ENCODE peak calls at places on chromosome 12, in six cellular contexts. F is gastrocnemius medialis, M is AG09309, H is cardiac muscle cell, G is heart right ventricle, U is nephron progenitor cell. A is an unnamed sample.
A peak's percentile ranks its signal among the peaks of the same experiment; 100 is the strongest.

GRCh38 chr12:43579240-43579639 is 27.2 kb upstream of the ADAMTS20 start:
- DNase-seq in H (no peak), F (no peak), M (no peak), U (no peak), G (no peak), A (no peak)

GRCh38 chr12:93621986-93622385 is 49.5 kb downstream of the SOCS2 start:
- DNase-seq in U (no peak), F (no peak), G (no peak), H (no peak), M (no peak), A (no peak)

GRCh38 chr12:58349161-58349560 is 407.8 kb downstream of the ATP23 start:
- DNase-seq in F (no peak), M (no peak), H (no peak), G (no peak), U (no peak), A (no peak)

GRCh38 chr12:3200032-3200617 is 122.9 kb downstream of the TSPAN9 start:
- DNase-seq in H (peak; percentile 93), F (no peak), G (peak; percentile 68), U (peak; percentile 92), M (no peak), A (peak; percentile 80)

GRCh38 chr12:19444097-19444496 is 4.8 kb downstream of the AEBP2 start:
- DNase-seq in M (no peak), U (no peak), H (no peak), G (no peak), F (no peak), A (no peak)

GRCh38 chr12:101830391-101831325 is at the start of gene GNPTAB:
- DNase-seq in M (peak; percentile 54), F (peak; percentile 81), H (peak; percentile 94), G (peak; percentile 92), U (peak; percentile 95), A (peak; percentile 96)

GRCh38 chr12:131477613-131478012 is 233.3 kb upstream of the SFSWAP start:
- DNase-seq in M (no peak), F (no peak), H (no peak), G (no peak), U (no peak), A (no peak)

GRCh38 chr12:131119936-131120335 is 166.2 kb downstream of the ADGRD1 start:
- DNase-seq in F (no peak), M (no peak), G (no peak), U (no peak), H (no peak), A (no peak)

GRCh38 chr12:42790761-42791151 is 201.2 kb upstream of the PRICKLE1 start:
- DNase-seq in F (no peak), U (peak; percentile 9), G (no peak), H (peak; percentile 89), M (no peak), A (no peak)

GRCh38 chr12:90896164-90896563 is 58.8 kb downstream of the CCER1 start:
- DNase-seq in U (no peak), M (peak; percentile 62), G (no peak), H (no peak), F (no peak), A (no peak)

GRCh38 chr12:2179953-2180736 is 127.4 kb downstream of the CACNA1C start:
- DNase-seq in F (no peak), G (peak; percentile 56), U (no peak), H (no peak), M (peak; percentile 78), A (no peak)

GRCh38 chr12:2180737-2181082 is 127.9 kb downstream of the CACNA1C start:
- DNase-seq in H (no peak), M (no peak), G (no peak), F (no peak), U (no peak), A (no peak)

GRCh38 chr12:2187195-2187963 is 134.6 kb downstream of the CACNA1C start:
- DNase-seq in M (no peak), U (no peak), G (no peak), H (no peak), F (no peak), A (no peak)

GRCh38 chr12:2185751-2186341 is 133.1 kb downstream of the CACNA1C start:
- DNase-seq in H (no peak), U (no peak), G (no peak), M (peak; percentile 44), F (no peak), A (no peak)

DNA sequence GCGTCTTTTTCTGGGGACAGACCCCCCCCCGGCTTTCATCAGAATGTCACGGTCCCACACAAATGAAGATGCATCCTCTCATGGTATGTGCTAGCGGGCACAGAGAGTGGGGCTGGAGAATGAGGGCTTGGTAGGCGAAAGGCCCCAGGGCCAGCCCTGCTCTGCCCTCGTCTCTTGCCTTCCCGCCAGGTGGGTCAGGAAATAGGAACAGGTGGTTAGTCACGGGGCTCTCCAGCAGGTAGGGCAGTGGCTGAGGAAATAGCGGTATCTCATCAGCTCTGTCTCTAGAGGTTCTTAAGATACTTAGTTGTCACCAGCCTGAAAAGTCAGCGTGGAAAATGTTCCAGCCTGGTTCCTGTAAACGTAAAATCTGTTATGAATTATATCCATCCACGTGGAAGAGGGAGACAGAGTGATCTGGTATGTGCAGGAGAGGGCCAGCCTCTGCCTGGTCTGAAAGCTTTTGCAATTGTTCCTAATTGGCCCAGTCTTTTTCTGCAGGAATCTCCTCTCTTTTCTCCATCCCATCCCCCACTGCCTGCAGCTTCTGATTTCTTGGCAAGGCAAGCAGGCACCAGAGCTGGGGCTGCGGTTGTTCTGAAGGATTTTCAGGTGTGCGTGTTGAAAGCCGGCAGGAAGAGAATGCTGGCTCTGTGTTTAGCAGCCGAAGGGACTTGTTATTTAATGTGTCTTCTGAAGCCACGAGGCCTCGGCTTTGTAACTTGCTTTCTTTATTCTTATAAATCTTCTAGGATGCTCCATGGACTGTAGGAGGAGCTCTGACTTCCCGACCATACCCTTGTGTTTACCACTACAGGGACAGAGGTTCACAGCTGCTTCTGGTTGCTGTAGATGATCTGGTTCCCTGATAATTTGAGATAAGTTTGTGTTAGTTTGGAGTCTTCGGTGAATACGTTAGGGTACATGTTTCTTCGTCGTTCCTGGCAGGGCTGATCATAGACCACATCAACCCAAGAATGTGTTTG is 131.1 kb downstream of the CACNA1C start:
- DNase-seq in M (peak; percentile 75), G (no peak), U (no peak), H (no peak), F (no peak), A (no peak)
- TF ChIP-seq CTCF in M (peak; percentile 52), G (no peak), U (no peak), H (peak; percentile 48), F (no peak), A (no peak)

GRCh38 chr12:14770495-14771313 is 32.6 kb downstream of the WBP11 start:
- DNase-seq in H (peak; percentile 89), M (peak; percentile 81), F (peak; percentile 86), G (peak; percentile 95), U (peak; percentile 82), A (peak; percentile 85)

GRCh38 chr12:14769462-14769836 is 33.8 kb downstream of the WBP11 start:
- DNase-seq in U (peak; percentile 56), H (peak; percentile 66), F (no peak), M (no peak), G (peak; percentile 30), A (peak; percentile 59)

GRCh38 chr12:14768823-14769405 is 34.4 kb downstream of the WBP11 start:
- DNase-seq in G (no peak), H (no peak), F (no peak), M (no peak), U (no peak), A (peak; percentile 6)

GRCh38 chr12:14771651-14772137 is 31.6 kb downstream of the WBP11 start:
- DNase-seq in U (peak; percentile 25), F (no peak), H (no peak), G (no peak), M (no peak), A (peak; percentile 17)

DNA sequence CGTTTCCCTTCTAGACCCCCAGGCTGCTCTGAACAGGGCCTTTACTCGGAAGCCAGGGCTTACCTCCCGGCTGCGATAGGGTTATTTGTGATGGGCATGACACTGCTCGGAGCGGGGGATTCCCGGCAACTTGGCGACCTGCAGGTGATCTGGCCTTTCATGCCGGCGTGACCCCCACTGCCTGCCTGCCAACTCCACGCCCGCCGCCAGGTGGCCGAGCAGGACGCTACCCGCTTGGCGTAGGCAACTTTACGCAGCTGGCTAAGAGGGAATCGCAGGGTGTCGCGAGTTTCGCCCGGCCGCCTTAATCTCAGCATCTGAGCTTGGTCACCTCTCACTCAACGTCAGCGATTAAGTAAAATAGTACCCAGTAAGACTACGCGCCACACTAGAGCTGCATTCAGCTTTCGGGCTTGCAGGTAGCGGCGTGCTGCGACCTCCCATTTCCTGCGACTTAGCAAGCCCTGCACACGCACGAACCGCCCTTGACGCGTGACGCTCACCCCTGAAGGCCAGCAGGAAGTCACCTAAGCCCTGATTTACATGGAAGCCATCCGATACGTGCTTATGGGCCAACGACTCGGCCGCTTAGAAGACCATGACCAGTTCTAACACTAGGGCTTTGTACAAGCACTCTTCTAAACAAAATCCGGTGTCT is 33.3 kb downstream of the WBP11 start:
- DNase-seq in F (peak; percentile 50), G (peak; percentile 80), M (peak; percentile 11), H (peak; percentile 87), U (peak; percentile 84), A (peak; percentile 88)
- TF ChIP-seq CTCF in F (peak; percentile 93), G (peak; percentile 76), M (peak; percentile 78), H (peak; percentile 79), U (peak; percentile 69), A (peak; percentile 79)

DNA sequence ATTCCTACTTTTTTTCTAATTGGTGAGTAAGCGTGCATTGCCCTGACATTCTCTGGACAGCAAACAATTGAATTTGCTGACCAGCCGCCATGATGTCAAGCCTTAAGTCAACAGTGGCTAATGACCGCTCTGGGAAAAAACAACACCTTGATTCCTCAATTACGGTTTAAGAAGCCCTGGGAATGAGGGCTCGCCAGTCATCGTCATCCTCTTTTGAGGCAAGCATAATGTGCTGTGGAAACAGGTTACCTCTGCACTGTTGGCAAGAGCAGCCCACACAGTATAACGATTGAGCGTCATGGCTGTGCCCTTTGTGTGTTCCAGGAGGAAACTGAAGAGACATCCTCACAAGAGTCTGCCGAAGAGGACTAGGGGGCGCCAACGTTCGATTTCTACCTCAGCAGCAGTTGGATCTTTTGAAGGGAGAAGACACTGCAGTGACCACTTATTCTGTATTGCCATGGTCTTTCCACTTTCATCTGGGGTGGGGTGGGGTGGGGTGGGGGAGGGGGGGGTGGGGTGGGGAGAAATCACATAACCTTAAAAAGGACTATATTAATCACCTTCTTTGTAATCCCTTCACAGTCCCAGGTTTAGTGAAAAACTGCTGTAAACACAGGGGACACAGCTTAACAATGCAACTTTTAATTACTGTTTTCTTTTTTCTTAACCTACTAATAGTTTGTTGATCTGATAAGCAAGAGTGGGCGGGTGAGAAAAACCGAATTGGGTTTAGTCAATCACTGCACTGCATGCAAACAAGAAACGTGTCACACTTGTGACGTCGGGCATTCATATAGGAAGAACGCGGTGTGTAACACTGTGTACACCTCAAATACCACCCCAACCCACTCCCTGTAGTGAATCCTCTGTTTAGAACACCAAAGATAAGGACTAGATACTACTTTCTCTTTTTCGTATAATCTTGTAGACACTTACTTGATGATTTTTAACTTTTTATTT is 138.9 kb downstream of the HMGA2 start:
- DNase-seq in H (peak; percentile 13), F (no peak), U (peak; percentile 16), G (no peak), M (no peak), A (peak; percentile 34)
- TF ChIP-seq CTCF in H (peak; percentile 21), F (no peak), U (no peak), G (no peak), M (peak; percentile 19), A (no peak)

GRCh38 chr12:8590842-8591545 is 21.7 kb downstream of the AICDA start:
- DNase-seq in M (no peak), G (no peak), F (no peak), U (no peak), H (no peak), A (no peak)

GRCh38 chr12:8593246-8593645 is 19.4 kb downstream of the AICDA start:
- DNase-seq in H (no peak), F (no peak), M (no peak), G (no peak), U (no peak), A (no peak)

GRCh38 chr12:8594072-8594471 is 18.6 kb downstream of the AICDA start:
- DNase-seq in U (no peak), F (no peak), G (no peak), H (no peak), M (no peak), A (no peak)

GRCh38 chr12:8589679-8590078 is 23.0 kb downstream of the AICDA start:
- DNase-seq in M (no peak), G (no peak), U (no peak), F (no peak), H (no peak), A (no peak)
- TF ChIP-seq CTCF in M (no peak), G (no peak), U (no peak), F (no peak), H (no peak), A (no peak)

A was measured in endothelial cell.